ENCODE peak calls at places on chromosomes 5 and 9, in eight cellular contexts. A is endodermal cell, F is thoracic aorta, L is neuronal stem cell, I is hepatocyte, G is left ventricle myocardium inferior, E is Peyer's patch, C is breast epithelium. W is an unnamed sample.
A peak's percentile ranks its signal among the peaks of the same experiment; 100 is the strongest.

GRCh38 chr9:737400-738120 is 103.9 kb upstream of the DMRT1 start:
- DNase-seq in A (no peak), F (no peak), L (no peak), I (no peak), G (no peak), E (no peak), C (no peak), W (no peak)

GRCh38 chr9:13139641-13140171 is 139.8 kb downstream of the MPDZ start:
- DNase-seq in A (no peak), F (no peak), L (peak; percentile 26), I (peak; percentile 68), G (no peak), E (no peak), C (no peak), W (no peak)

GRCh38 chr9:76143834-76144233 is 250.4 kb downstream of the RFK start:
- DNase-seq in A (no peak), F (no peak), L (no peak), I (no peak), G (no peak), E (no peak), C (no peak), W (no peak)

GRCh38 chr5:144465441-144465840 is 294.8 kb downstream of the KCTD16 start:
- DNase-seq in A (no peak), F (no peak), L (no peak), I (no peak), G (no peak), E (no peak), C (no peak), W (no peak)

GRCh38 chr5:138655530-138656245 is 80.5 kb upstream of the HSPA9 start:
- DNase-seq in A (no peak), F (no peak), L (no peak), I (no peak), G (peak; percentile 38), E (no peak), C (peak; percentile 65), W (no peak)

GRCh38 chr5:170154744-170155143 is 49.0 kb downstream of the FOXI1 start:
- DNase-seq in A (no peak), F (no peak), L (no peak), I (no peak), G (no peak), E (no peak), C (no peak), W (no peak)

GRCh38 chr9:127905788-127906191 is 6.4 kb upstream of the ST6GALNAC6 start:
- DNase-seq in A (no peak), F (no peak), L (no peak), I (no peak), G (no peak), E (no peak), C (no peak), W (peak; percentile 63)

GRCh38 chr5:141521244-141521781 is 32.4 kb downstream of the PCDHGC5 start:
- DNase-seq in A (no peak), F (no peak), L (peak; percentile 83), I (peak; percentile 70), G (no peak), E (no peak), C (peak; percentile 80), W (peak; percentile 51)

GRCh38 chr5:143008809-143009521 is 238.8 kb downstream of the ARHGAP26 start:
- DNase-seq in A (no peak), F (no peak), L (no peak), I (no peak), G (no peak), E (no peak), C (no peak), W (peak; percentile 46)

GRCh38 chr5:179300834-179301233 is 44.4 kb downstream of the ADAMTS2 start:
- DNase-seq in A (no peak), F (no peak), L (no peak), I (no peak), G (peak; percentile 46), E (peak; percentile 22), C (no peak), W (no peak)

GRCh38 chr9:110156902-110157301 is 51.1 kb downstream of the C9orf152 start:
- DNase-seq in A (no peak), F (no peak), L (no peak), I (no peak), G (no peak), E (no peak), C (no peak), W (peak; percentile 26)

GRCh38 chr9:124894741-124895170 is 32.8 kb downstream of the ARPC5L start:
- DNase-seq in A (peak; percentile 72), F (no peak), L (no peak), I (peak; percentile 42), G (no peak), E (no peak), C (no peak), W (no peak)

GRCh38 chr5:35247645-35248034 is 17.4 kb upstream of the PRLR start:
- DNase-seq in A (no peak), F (peak; percentile 31), L (no peak), I (no peak), G (no peak), E (no peak), C (peak; percentile 47), W (no peak)

GRCh38 chr5:35246411-35246810 is 16.1 kb upstream of the PRLR start:
- DNase-seq in A (no peak), F (no peak), L (no peak), I (peak; percentile 68), G (no peak), E (no peak), C (peak; percentile 53), W (peak; percentile 25)

GRCh38 chr5:35244171-35244570 is 13.9 kb upstream of the PRLR start:
- DNase-seq in A (no peak), F (no peak), L (no peak), I (no peak), G (no peak), E (no peak), C (no peak), W (no peak)

GRCh38 chr5:35248843-35249780 is 18.8 kb upstream of the PRLR start:
- DNase-seq in A (no peak), F (no peak), L (no peak), I (no peak), G (no peak), E (no peak), C (no peak), W (no peak)

GRCh38 chr5:35246928-35247644 is 16.8 kb upstream of the PRLR start:
- DNase-seq in A (no peak), F (no peak), L (no peak), I (peak; percentile 43), G (peak; percentile 38), E (no peak), C (peak; percentile 37), W (peak; percentile 41)
- H3K27ac ChIP-seq in A (peak overlapping the region; percentile 80), F (peak overlapping the region; percentile 37), L (no peak overlapping the region), I (peak overlapping the region; percentile 56), G (peak overlapping the region; percentile 47), E (peak overlapping the region; percentile 53), C (peak overlapping the region; percentile 79), W (peak overlapping the region; percentile 82)

GRCh38 chr5:124923131-124923530 is 176.7 kb upstream of the ZNF608 start:
- DNase-seq in A (no peak), F (no peak), L (no peak), I (peak; percentile 18), G (no peak), E (no peak), C (no peak), W (no peak)
- H3K4me1 ChIP-seq in A (peaks cover 22% of the 10 kb centered on the region), F (peaks cover 7% of the 10 kb centered on the region), L (peaks cover 54% of the 10 kb centered on the region), I (peaks cover 15% of the 10 kb centered on the region), G (peaks cover 18% of the 10 kb centered on the region), E (peaks cover 15% of the 10 kb centered on the region), C (no peaks in the 10 kb centered on the region), W (no peaks in the 10 kb centered on the region)

GRCh38 chr9:131402073-131402472 is 8.2 kb downstream of the PRRC2B start:
- DNase-seq in A (no peak), F (no peak), L (no peak), I (no peak), G (no peak), E (no peak), C (no peak), W (no peak)

GRCh38 chr9:131402738-131403492 is 9.0 kb downstream of the PRRC2B start:
- DNase-seq in A (no peak), F (peak; percentile 87), L (no peak), I (peak; percentile 83), G (peak; percentile 89), E (peak; percentile 73), C (peak; percentile 87), W (peak; percentile 79)

GRCh38 chr9:131399972-131400371 is 6.1 kb downstream of the PRRC2B start:
- DNase-seq in A (no peak), F (no peak), L (no peak), I (no peak), G (no peak), E (no peak), C (no peak), W (no peak)

GRCh38 chr9:131398204-131398603 is 4.3 kb downstream of the PRRC2B start:
- DNase-seq in A (no peak), F (no peak), L (no peak), I (no peak), G (no peak), E (no peak), C (peak; percentile 50), W (peak; percentile 45)

DNA sequence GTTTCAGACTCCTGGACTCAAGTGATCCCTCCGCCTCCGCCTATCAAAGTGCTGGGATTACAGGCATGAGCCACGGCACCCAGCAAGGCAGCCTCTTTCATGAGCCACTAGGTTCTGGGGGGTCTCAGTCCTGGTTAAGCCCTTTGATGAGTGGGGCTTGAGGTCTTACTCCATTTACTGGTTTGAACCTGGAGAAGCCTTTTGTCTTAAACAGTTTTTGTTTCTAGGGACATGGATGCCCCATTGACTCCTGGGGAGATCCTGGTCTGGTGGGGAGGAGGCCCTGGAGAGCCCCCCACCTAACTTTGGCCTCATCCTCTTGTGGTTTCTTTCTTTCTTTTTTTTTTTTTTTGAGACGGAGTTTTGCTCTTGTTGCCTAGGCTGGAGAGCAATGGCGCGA is 6.7 kb downstream of the PRRC2B start:
- DNase-seq in A (no peak), F (no peak), L (no peak), I (no peak), G (no peak), E (no peak), C (no peak), W (no peak)
- H3K27ac ChIP-seq in A (no peak overlapping the region), F (no peak overlapping the region), L (no peak overlapping the region), I (no peak overlapping the region), G (no peak overlapping the region), E (no peak overlapping the region), C (peak overlapping the region; percentile 70), W (peak overlapping the region; percentile 80)

GRCh38 chr5:94857119-94857518 is 238.7 kb downstream of the SLF1 start:
- DNase-seq in A (no peak), F (no peak), L (no peak), I (no peak), G (no peak), E (no peak), C (no peak), W (no peak)
- H3K4me1 ChIP-seq in A (no peaks in the 10 kb centered on the region), F (no peaks in the 10 kb centered on the region), L (peaks cover 7% of the 10 kb centered on the region), I (no peaks in the 10 kb centered on the region), G (no peaks in the 10 kb centered on the region), E (no peaks in the 10 kb centered on the region), C (no peaks in the 10 kb centered on the region), W (no peaks in the 10 kb centered on the region)

DNA sequence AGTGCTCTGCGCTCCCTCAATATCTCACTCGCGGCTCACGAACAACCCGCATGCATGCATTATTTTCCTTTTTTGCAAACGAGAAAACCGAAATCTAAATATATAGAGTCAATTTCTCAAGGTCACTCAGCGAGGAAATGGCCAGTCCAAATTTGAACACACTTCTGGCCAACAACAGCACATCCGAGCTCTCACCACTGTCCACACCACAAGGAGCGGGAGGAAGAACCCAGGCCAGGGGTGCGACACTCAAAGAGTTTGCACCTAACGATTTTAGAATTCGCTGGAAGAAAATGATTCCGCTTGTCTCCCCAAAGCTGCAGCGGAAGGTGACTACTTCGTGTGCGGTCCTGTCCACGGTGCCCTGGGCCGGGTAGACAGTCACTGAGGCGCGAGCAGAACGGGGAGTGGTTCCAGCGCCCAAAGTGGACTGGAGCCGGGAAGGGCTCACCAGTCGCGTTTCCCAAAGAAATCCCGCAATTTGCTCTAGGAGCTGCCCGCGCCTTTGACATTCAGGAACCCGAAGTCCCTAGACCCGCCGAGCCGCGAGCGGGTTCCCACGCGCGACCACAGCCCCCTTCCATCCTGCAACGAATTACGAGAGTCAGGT is 1.1 kb upstream of the TLX3 start:
- DNase-seq in A (peak; percentile 53), F (no peak), L (no peak), I (no peak), G (no peak), E (no peak), C (no peak), W (no peak)
- H3K27ac ChIP-seq in A (no peak overlapping the region), F (no peak overlapping the region), L (no peak overlapping the region), I (no peak overlapping the region), G (no peak overlapping the region), E (no peak overlapping the region), C (no peak overlapping the region), W (no peak overlapping the region)

W was measured in transverse colon.